ENCODE peak calls at places on chromosome 21, in four cellular contexts. E is foreskin fibroblast, P is colonic mucosa, G is AG04450. R is an unnamed sample.

GRCh38 chr21:45576838-45577737 is 34.8 kb upstream of the SLC19A1 start:
- DNase-seq in E (no peak), P (no peak), G (no peak), R (no peak)

GRCh38 chr21:31132574-31133242 is 94.4 kb upstream of the KRTAP19-8 start:
- DNase-seq in E (peak; percentile 23), P (no peak), G (no peak), R (no peak)

GRCh38 chr21:27564684-27565280 is 597.9 kb upstream of the ADAMTS5 start:
- DNase-seq in G (peak; percentile 20), E (peak; percentile 56), P (peak; percentile 36), R (no peak)

GRCh38 chr21:31473685-31474345 is 129.8 kb upstream of the TIAM1 start:
- DNase-seq in P (no peak), G (no peak), E (no peak), R (no peak)

GRCh38 chr21:30448514-30448913 is 8.4 kb downstream of the KRTAP15-1 start:
- DNase-seq in P (no peak), G (no peak), E (no peak), R (no peak)

GRCh38 chr21:30962013-30962412 is 76.3 kb downstream of the KRTAP19-8 start:
- DNase-seq in G (no peak), E (no peak), P (no peak), R (no peak)

GRCh38 chr21:39114871-39115658 is 68.2 kb downstream of the PSMG1 start:
- DNase-seq in E (no peak), G (no peak), P (no peak), R (peak; percentile 91)

GRCh38 chr21:18772876-18773275 is 369.3 kb upstream of the TMPRSS15 start:
- DNase-seq in E (no peak), P (no peak), G (no peak), R (no peak)

GRCh38 chr21:30684506-30684905 is 34.1 kb downstream of the KRTAP21-3 start:
- DNase-seq in G (no peak), P (no peak), E (no peak), R (no peak)

GRCh38 chr21:38027901-38028300 is 111.6 kb upstream of the KCNJ6 start:
- DNase-seq in P (no peak), G (no peak), E (peak; percentile 12), R (no peak)

GRCh38 chr21:39971961-39972360 is 104.7 kb downstream of the PCP4 start:
- DNase-seq in P (no peak), E (no peak), G (no peak), R (no peak)

GRCh38 chr21:40165671-40166070 is 298.4 kb downstream of the PCP4 start:
- DNase-seq in E (no peak), P (no peak), G (no peak), R (no peak)

GRCh38 chr21:46067505-46068201 is 30.3 kb upstream of the COL6A2 start:
- DNase-seq in G (no peak), P (no peak), E (no peak), R (peak; percentile 82)

GRCh38 chr21:46392921-46393320 is 65.8 kb upstream of the DIP2A start:
- DNase-seq in P (no peak), E (peak; percentile 12), G (no peak), R (no peak)

GRCh38 chr21:41009398-41010177 is 158.4 kb upstream of the BACE2 start:
- DNase-seq in G (no peak), E (no peak), P (no peak), R (no peak)

GRCh38 chr21:36310016-36310415 is 10.0 kb upstream of the MORC3 start:
- DNase-seq in E (no peak), P (no peak), G (no peak), R (no peak)

GRCh38 chr21:39313042-39313456 is 383 bp downstream of the BRWD1 start:
- DNase-seq in E (no peak), G (no peak), P (peak; percentile 44), R (peak; percentile 87)

GRCh38 chr21:27464643-27465042 is 497.8 kb upstream of the ADAMTS5 start:
- DNase-seq in G (no peak), P (no peak), E (no peak), R (no peak)

GRCh38 chr21:39373634-39374033 is 24.7 kb upstream of the HMGN1 start:
- DNase-seq in G (no peak), E (peak; percentile 50), P (no peak), R (no peak)

GRCh38 chr21:37682908-37683307 is 233.3 kb downstream of the KCNJ6 start:
- DNase-seq in E (no peak), G (no peak), P (no peak), R (no peak)

GRCh38 chr21:37915941-37916794 is at the start of gene KCNJ6:
- DNase-seq in E (peak; percentile 40), G (no peak), P (no peak), R (peak; percentile 92)

GRCh38 chr21:39452965-39453332 is 1.2 kb downstream of the SH3BGR start:
- DNase-seq in P (no peak), G (no peak), E (no peak), R (no peak)

GRCh38 chr21:36902793-36903192 is 63.7 kb downstream of the HLCS start:
- DNase-seq in P (no peak), G (no peak), E (no peak), R (no peak)

GRCh38 chr21:45421071-45421845 is 16.3 kb downstream of the COL18A1 start:
- DNase-seq in G (no peak), E (no peak), P (no peak), R (no peak)

GRCh38 chr21:38221594-38221993 is 35.2 kb upstream of the KCNJ15 start:
- DNase-seq in P (no peak), E (peak; percentile 55), G (no peak), R (no peak)

GRCh38 chr21:45104560-45104959 is 30.2 kb downstream of the ADARB1 start:
- DNase-seq in P (peak; percentile 68), G (no peak), E (no peak), R (no peak)

GRCh38 chr21:29237110-29238051 is 61.3 kb upstream of the BACH1 start:
- DNase-seq in E (no peak), G (no peak), P (no peak), R (no peak)

GRCh38 chr21:45539046-45539795 is 3.0 kb downstream of the SLC19A1 start:
- DNase-seq in E (no peak), P (peak; percentile 16), G (no peak), R (peak; percentile 82)

GRCh38 chr21:45383615-45384201 is 21.3 kb upstream of the COL18A1 start:
- DNase-seq in E (no peak), G (no peak), P (no peak), R (no peak)

GRCh38 chr21:31254131-31254530 is 89.9 kb downstream of the TIAM1 start:
- DNase-seq in G (no peak), E (no peak), P (no peak), R (no peak)

GRCh38 chr21:38266732-38267131 is 9.9 kb downstream of the KCNJ15 start:
- DNase-seq in P (no peak), G (no peak), E (peak; percentile 85), R (no peak)

GRCh38 chr21:45853703-45854342 is 127.7 kb upstream of the COL6A1 start:
- DNase-seq in G (no peak), E (no peak), P (no peak), R (no peak)

GRCh38 chr21:28229811-28230210 is 762.9 kb downstream of the LTN1 start:
- DNase-seq in P (no peak), G (no peak), E (peak; percentile 61), R (no peak)

GRCh38 chr21:38773108-38774061 is 32.3 kb upstream of the ETS2 start:
- DNase-seq in P (no peak), G (peak; percentile 93), E (peak; percentile 94), R (no peak)

GRCh38 chr21:40622531-40622930 is 224.4 kb downstream of the DSCAM start:
- DNase-seq in P (no peak), G (no peak), E (no peak), R (no peak)

GRCh38 chr21:45964649-45965048 is 16.9 kb upstream of the COL6A1 start:
- DNase-seq in E (no peak), P (no peak), G (no peak), R (no peak)

GRCh38 chr21:38129711-38130110 is 127.1 kb upstream of the KCNJ15 start:
- DNase-seq in G (no peak), E (no peak), P (no peak), R (no peak)

GRCh38 chr21:27192286-27192685 is 225.4 kb upstream of the ADAMTS5 start:
- DNase-seq in P (no peak), E (peak; percentile 32), G (no peak), R (no peak)

GRCh38 chr21:23162213-23162946 is 2164.2 kb downstream of the NCAM2 start:
- DNase-seq in E (no peak), P (no peak), G (no peak), R (no peak)

GRCh38 chr21:30434033-30434631 is 4.1 kb downstream of the KRTAP13-4 start:
- DNase-seq in P (peak; percentile 22), G (no peak), E (no peak), R (no peak)

GRCh38 chr21:16942703-16943102 is 570.1 kb upstream of the CXADR start:
- DNase-seq in E (peak; percentile 2), P (no peak), G (no peak), R (no peak)
- TF ChIP-seq CTCF in E (peak; percentile 57), P (no peak), G (peak; percentile 53), R (peak; percentile 45)

GRCh38 chr21:26169061-26169610 is 1.4 kb downstream of the APP start:
- DNase-seq in P (peak; percentile 59), E (peak; percentile 47), G (no peak), R (no peak)
- TF ChIP-seq CTCF in P (peak; percentile 33), E (peak; percentile 50), G (peak; percentile 63), R (peak; percentile 60)

GRCh38 chr21:35025206-35026152 is 23.6 kb downstream of the RUNX1 start:
- DNase-seq in P (no peak), E (no peak), G (no peak), R (no peak)

GRCh38 chr21:35026153-35026499 is 23.0 kb downstream of the RUNX1 start:
- DNase-seq in P (no peak), G (no peak), E (no peak), R (no peak)

GRCh38 chr21:35028451-35028757 is 20.7 kb downstream of the RUNX1 start:
- DNase-seq in E (no peak), G (no peak), P (no peak), R (no peak)

GRCh38 chr21:35027558-35028450 is 21.3 kb downstream of the RUNX1 start:
- DNase-seq in P (no peak), G (no peak), E (no peak), R (no peak)

GRCh38 chr21:35026617-35027557 is 22.2 kb downstream of the RUNX1 start:
- DNase-seq in E (no peak), G (no peak), P (peak; percentile 63), R (no peak)
- TF ChIP-seq CTCF in E (no peak), G (peak; percentile 1), P (no peak), R (no peak)

GRCh38 chr21:42581676-42582371 is 68.2 kb downstream of the SLC37A1 start:
- DNase-seq in E (no peak), G (no peak), P (no peak), R (no peak)
- TF ChIP-seq CTCF in E (no peak), G (no peak), P (no peak), R (no peak)

GRCh38 chr21:20424943-20425342 is 573.3 kb upstream of the NCAM2 start:
- DNase-seq in G (no peak), E (no peak), P (no peak), R (no peak)
- TF ChIP-seq CTCF in G (no peak), E (no peak), P (no peak), R (no peak)

DNA sequence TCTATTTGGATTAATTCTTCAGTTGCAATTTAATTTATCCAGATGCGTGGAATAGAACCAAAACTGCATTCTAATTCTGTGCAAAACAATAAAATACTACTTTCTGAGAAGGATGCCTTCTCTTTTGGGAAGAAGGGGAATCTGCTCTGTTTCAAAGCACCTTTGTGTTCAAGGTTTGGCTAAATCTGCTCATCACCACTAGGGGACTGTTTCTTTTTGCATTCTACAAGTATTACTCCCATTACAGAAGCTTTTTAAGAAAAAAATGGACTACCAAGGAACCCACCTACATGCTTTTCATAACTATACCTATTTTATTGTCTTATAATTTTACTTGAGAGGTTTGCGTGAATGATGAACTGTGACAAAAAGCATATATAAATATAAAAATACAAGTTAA is 18.2 kb downstream of the MRPS6 start:
- DNase-seq in P (no peak), G (no peak), E (no peak), R (no peak)
- TF ChIP-seq CTCF in P (no peak), G (peak; percentile 55), E (peak; percentile 39), R (peak; percentile 43)